ENCODE peak calls at places on chromosomes 12 and 14, in four cellular contexts. O is WTC11; V is effector memory CD8-positive, alpha-beta T cell; M is stimulated activated CD8-positive, alpha-beta memory T cell treated with anti-CD3 and anti-CD28 coated beads, Interleukin-12 subunit alpha, Interleukin-12 subunit beta, amount 100 ng/mL, for 1 hour. F is an unnamed sample.

GRCh38 chr12:53098354-53098981 is 1.0 kb downstream of the IGFBP6 start:
- DNase-seq in O (no peak), V (no peak), M (no peak), F (peak; percentile 68)

GRCh38 chr12:60195483-60195882 is 599.7 kb downstream of the SLC16A7 start:
- DNase-seq in O (no peak), V (no peak), M (no peak), F (no peak)

GRCh38 chr14:94337274-94337673 is 14.1 kb upstream of the SERPINA6 start:
- DNase-seq in O (no peak), V (no peak), M (no peak), F (no peak)

GRCh38 chr12:70691018-70691672 is 53.9 kb upstream of the PTPRB start:
- DNase-seq in O (no peak), V (no peak), M (no peak), F (no peak)

GRCh38 chr12:11684393-11684792 is 34.9 kb downstream of the ETV6 start:
- DNase-seq in O (no peak), V (no peak), M (no peak), F (no peak)

GRCh38 chr14:86533834-86534233 is 1003.9 kb downstream of the FLRT2 start:
- DNase-seq in O (no peak), V (no peak), M (no peak), F (no peak)

GRCh38 chr14:33414041-33414440 is 475.4 kb downstream of the NPAS3 start:
- DNase-seq in O (no peak), V (no peak), M (no peak), F (no peak)

GRCh38 chr12:3276226-3276625 is 199.0 kb downstream of the TSPAN9 start:
- DNase-seq in O (no peak), V (no peak), M (no peak), F (no peak)

GRCh38 chr12:131832393-131833231 is 4.4 kb downstream of the MMP17 start:
- DNase-seq in O (no peak), V (no peak), M (no peak), F (peak; percentile 81)

GRCh38 chr14:94685166-94685581 is 73.0 kb downstream of the SERPINA3 start:
- DNase-seq in O (no peak), V (no peak), M (no peak), F (no peak)

GRCh38 chr14:64562432-64562831 is 12.7 kb downstream of the PPP1R36 start:
- DNase-seq in O (no peak), V (no peak), M (no peak), F (no peak)

GRCh38 chr14:62015945-62016344 is 253.7 kb downstream of the SNAPC1 start:
- DNase-seq in O (no peak), V (no peak), M (no peak), F (no peak)

GRCh38 chr14:60974070-60974469 is 6.8 kb downstream of the TRMT5 start:
- DNase-seq in O (no peak), V (no peak), M (no peak), F (no peak)

GRCh38 chr12:121214171-121214777 is 4.3 kb downstream of the P2RX4 start:
- DNase-seq in O (no peak), V (no peak), M (no peak), F (no peak)

GRCh38 chr12:39764944-39765560 is 145.4 kb upstream of the ABCD2 start:
- DNase-seq in O (no peak), V (no peak), M (no peak), F (no peak)

GRCh38 chr14:96567289-96567899 is 65.2 kb downstream of the PAPOLA start:
- DNase-seq in O (no peak), V (no peak), M (no peak), F (no peak)

GRCh38 chr12:124172646-124173045 is 122.2 kb upstream of the RFLNA start:
- DNase-seq in O (no peak), V (no peak), M (no peak), F (no peak)

GRCh38 chr14:32681598-32681997 is 257.1 kb upstream of the NPAS3 start:
- DNase-seq in O (no peak), V (no peak), M (no peak), F (no peak)

GRCh38 chr14:102320033-102320660 is 601 bp downstream of the ZNF839 start:
- DNase-seq in O (no peak), V (peak; percentile 32), M (no peak), F (peak; percentile 30)

GRCh38 chr14:22699801-22700564 is 55.8 kb upstream of the OR6J1 start:
- DNase-seq in O (no peak), V (no peak), M (no peak), F (no peak)

GRCh38 chr12:33438890-33439586 is 581 bp downstream of the SYT10 start:
- DNase-seq in O (peak; percentile 57), V (no peak), M (no peak), F (no peak)